ENCODE peak calls at places on chromosomes 12 and 14, in five cellular contexts. J is NCI-H1436; A is fibroblast of pulmonary artery; Q is stimulated activated CD8-positive, alpha-beta memory T cell treated with anti-CD3 and anti-CD28 coated beads, Interleukin-4, amount 100 ng/mL, for 4 hours; N is COR-L47. I is an unnamed sample.

GRCh38 chr12:44034916-44035315 is 199.0 kb downstream of the TMEM117 start:
- DNase-seq in A (no peak), Q (no peak), N (no peak), J (no peak), I (no peak)

GRCh38 chr12:119593578-119594398 is at the start of gene TMEM233:
- DNase-seq in A (no peak), J (no peak), Q (no peak), N (no peak), I (no peak)

GRCh38 chr12:120799417-120800045 is 73.9 kb downstream of the ACADS start:
- DNase-seq in N (no peak), Q (no peak), J (no peak), A (no peak), I (no peak)

GRCh38 chr12:67681145-67681778 is 32.7 kb downstream of the DYRK2 start:
- DNase-seq in A (peak), N (no peak), Q (no peak), J (no peak), I (peak)

GRCh38 chr14:52043690-52044089 is 25.2 kb downstream of the NID2 start:
- DNase-seq in A (no peak), J (no peak), N (peak), Q (no peak), I (no peak)

GRCh38 chr12:989751-990278 is 1.2 kb upstream of the ERC1 start:
- DNase-seq in J (no peak), Q (no peak), A (peak), N (peak), I (no peak)

GRCh38 chr12:214005-214736 is at the start of gene SLC6A12:
- DNase-seq in N (no peak), J (no peak), A (no peak), Q (no peak), I (no peak)

GRCh38 chr12:102513272-102513671 is 32.9 kb upstream of the IGF1 start:
- DNase-seq in Q (no peak), A (no peak), J (no peak), N (no peak), I (no peak)

GRCh38 chr12:57479376-57480115 is at the start of gene ARHGAP9:
- DNase-seq in Q (no peak), J (no peak), A (no peak), N (no peak), I (no peak)

GRCh38 chr14:42806909-42807315 is 1200.2 kb downstream of the LRFN5 start:
- DNase-seq in A (peak), J (no peak), Q (no peak), N (no peak), I (no peak)

GRCh38 chr14:35669782-35670181 is 135.8 kb downstream of the INSM2 start:
- DNase-seq in Q (no peak), J (no peak), A (peak), N (no peak), I (no peak)

GRCh38 chr12:119692410-119692809 is 24.5 kb downstream of the PRKAB1 start:
- DNase-seq in N (peak), J (no peak), Q (no peak), A (peak), I (no peak)

GRCh38 chr14:64506751-64507150 is 2.2 kb downstream of the ZBTB1 start:
- DNase-seq in Q (no peak), J (no peak), A (no peak), N (no peak), I (no peak)

GRCh38 chr12:68559246-68559645 is 51.5 kb upstream of the RAP1B start:
- DNase-seq in J (no peak), N (no peak), A (peak), Q (no peak), I (no peak)

GRCh38 chr12:84924956-84925355 is 12.4 kb upstream of the SLC6A15 start:
- DNase-seq in A (peak), Q (no peak), J (no peak), N (no peak), I (no peak)

GRCh38 chr14:104802913-104803184 is 1.9 kb downstream of the ZBTB42 start:
- DNase-seq in A (no peak), J (no peak), N (no peak), Q (no peak), I (no peak)

GRCh38 chr12:109539508-109539907 is 33.8 kb downstream of the MMAB start:
- DNase-seq in A (no peak), N (no peak), J (no peak), Q (no peak), I (no peak)

GRCh38 chr12:49369723-49370145 is 2.5 kb downstream of the SPATS2 start:
- DNase-seq in J (no peak), N (peak), Q (no peak), A (peak), I (no peak)

GRCh38 chr12:78229491-78230209 is 399.0 kb downstream of the NAV3 start:
- DNase-seq in Q (no peak), N (peak), A (peak), J (no peak), I (no peak)

GRCh38 chr14:28879571-28879970 is 113.0 kb downstream of the FOXG1 start:
- DNase-seq in Q (no peak), N (peak), A (no peak), J (no peak), I (no peak)

GRCh38 chr14:21528381-21529348 is 2.5 kb upstream of the SALL2 start:
- DNase-seq in J (no peak), Q (no peak), N (no peak), A (peak), I (no peak)

GRCh38 chr12:113649256-113649830 is 177.7 kb upstream of the LHX5 start:
- DNase-seq in Q (no peak), N (no peak), J (no peak), A (no peak), I (no peak)

GRCh38 chr12:42135264-42135814 is 9.3 kb downstream of the GXYLT1 start:
- DNase-seq in N (no peak), A (peak), Q (no peak), J (no peak), I (no peak)

GRCh38 chr14:69460093-69460701 is 24.3 kb upstream of the PLEKHD1 start:
- DNase-seq in Q (peak), A (peak), J (peak), N (peak), I (peak)

GRCh38 chr14:95537298-95538089 is 2.6 kb downstream of the GLRX5 start:
- DNase-seq in N (no peak), A (no peak), J (no peak), Q (no peak), I (no peak)

I was measured in AG09319.